ENCODE peak calls at places on chromosomes 11 and 22, in ten cellular contexts. R is activated CD4-positive, CD25-positive, alpha-beta regulatory T cell treated with anti-CD3 and anti-CD28 coated beads, Interleukin-2, amount 50 U/mL, for 16 hours; B is AG04450; C is brain microvascular endothelial cell; X is H7; A is activated naive CD4-positive, alpha-beta T cell treated with Interleukin-2 at 50 U/mL for 16 hours; T is activated naive CD8-positive, alpha-beta T cell treated with anti-CD3 and anti-CD28 coated beads, Interleukin-2, amount 10 ng/mL, durations not matched to agents 7 days and 5 days; W is sciatic nerve; G is naive thymus-derived CD8-positive, alpha-beta T cell; J is stimulated activated CD4-positive, alpha-beta T cell treated with anti-CD3 and anti-CD28 coated beads, Interleukin-1b, Interleukin-23, amount 100 ng/mL, for 1 hour. N is an unnamed sample.

GRCh38 chr11:118138839-118139420 is 13.7 kb downstream of the SCN4B start:
- DNase-seq in R (no peak), B (no peak), C (no peak), X (peak), A (no peak), T (no peak), W (peak), G (no peak), J (no peak), N (no peak)

GRCh38 chr11:130322126-130322525 is 7.4 kb upstream of the ZBTB44 start:
- DNase-seq in R (no peak), B (no peak), C (no peak), X (no peak), A (no peak), T (no peak), W (no peak), G (no peak), J (no peak), N (no peak)

GRCh38 chr11:1293619-1294015 is 15.8 kb downstream of the TOLLIP start:
- DNase-seq in R (no peak), B (no peak), C (no peak), X (no peak), A (no peak), T (peak), W (peak), G (no peak), J (no peak), N (no peak)

GRCh38 chr11:76551400-76551799 is 106.6 kb downstream of the EMSY start:
- DNase-seq in R (no peak), B (no peak), C (no peak), X (no peak), A (no peak), T (no peak), W (no peak), G (no peak), J (no peak), N (peak)

GRCh38 chr11:19506803-19507466 is 205.7 kb upstream of the NAV2 start:
- DNase-seq in R (no peak), B (no peak), C (no peak), X (no peak), A (no peak), T (no peak), W (no peak), G (no peak), J (no peak), N (no peak)

GRCh38 chr11:65182258-65183170 is 786 bp downstream of the CAPN1 start:
- DNase-seq in R (no peak), B (no peak), C (no peak), X (peak), A (no peak), T (no peak), W (peak), G (no peak), J (no peak), N (peak)

GRCh38 chr11:33543823-33544222 is 156.8 kb downstream of the C11orf91 start:
- DNase-seq in R (no peak), B (no peak), C (no peak), X (no peak), A (no peak), T (no peak), W (no peak), G (no peak), J (no peak), N (no peak)

GRCh38 chr11:86152006-86152862 is 83.3 kb upstream of the PICALM start:
- DNase-seq in R (no peak), B (no peak), C (no peak), X (no peak), A (no peak), T (no peak), W (no peak), G (no peak), J (no peak), N (no peak)

GRCh38 chr11:48064306-48064705 is 83.9 kb downstream of the PTPRJ start:
- DNase-seq in R (no peak), B (peak), C (peak), X (no peak), A (no peak), T (no peak), W (no peak), G (no peak), J (no peak), N (no peak)

GRCh38 chr11:75429902-75430691 is 2.9 kb downstream of the KLHL35 start:
- DNase-seq in R (no peak), B (no peak), C (peak), X (peak), A (peak), T (peak), W (no peak), G (peak), J (no peak), N (no peak)

GRCh38 chr22:24973867-24974266 is 21.4 kb downstream of the KIAA1671 start:
- DNase-seq in R (no peak), B (no peak), C (no peak), X (no peak), A (no peak), T (no peak), W (no peak), G (no peak), J (no peak), N (no peak)

GRCh38 chr22:44394246-44395115 is 81.7 kb upstream of the SHISAL1 start:
- DNase-seq in R (no peak), B (no peak), C (no peak), X (peak), A (no peak), T (peak), W (peak), G (no peak), J (no peak), N (no peak)

GRCh38 chr11:85089654-85090053 is 537.5 kb downstream of the DLG2 start:
- DNase-seq in R (no peak), B (no peak), C (no peak), X (no peak), A (no peak), T (no peak), W (no peak), G (no peak), J (no peak), N (no peak)

GRCh38 chr11:2792376-2793250 is 92.8 kb upstream of the KCNQ1OT1 start:
- DNase-seq in R (no peak), B (no peak), C (no peak), X (no peak), A (no peak), T (peak), W (peak), G (no peak), J (no peak), N (no peak)

GRCh38 chr11:66183581-66184048 is 84.8 kb upstream of the RAB1B start:
- DNase-seq in R (no peak), B (no peak), C (peak), X (no peak), A (no peak), T (no peak), W (no peak), G (peak), J (no peak), N (no peak)

GRCh38 chr11:128530119-128531091 is 57.0 kb downstream of the ETS1 start:
- DNase-seq in R (no peak), B (peak), C (peak), X (no peak), A (no peak), T (no peak), W (no peak), G (no peak), J (no peak), N (peak)

GRCh38 chr11:60485987-60486386 is 6.6 kb upstream of the MS4A12 start:
- DNase-seq in R (no peak), B (no peak), C (no peak), X (peak), A (peak), T (no peak), W (no peak), G (no peak), J (no peak), N (peak)

GRCh38 chr11:10473371-10473770 is 18.3 kb downstream of the AMPD3 start:
- DNase-seq in R (no peak), B (no peak), C (no peak), X (peak), A (no peak), T (no peak), W (no peak), G (no peak), J (no peak), N (no peak)

GRCh38 chr11:130979386-130979972 is 63.2 kb upstream of the SNX19 start:
- DNase-seq in R (no peak), B (peak), C (peak), X (peak), A (no peak), T (no peak), W (no peak), G (no peak), J (no peak), N (peak)